ENCODE peak calls at places on chromosomes 7 and 10, in nine cellular contexts. W is cardiac muscle cell; Z is lung; M is CD8-positive, alpha-beta memory T cell; H is CD4-positive, CD25-positive, alpha-beta regulatory T cell; D is pancreas; J is stomach; K is sigmoid colon; Q is GM23338. A is an unnamed sample. For H3K27me3, the result is how much of the 10 kb centered on the place peaks cover.

GRCh38 chr7:5425507-5426225 is 2.0 kb upstream of the TNRC18 start:
- DNase-seq in M (no peak), D (peak), K (peak), J (peak), Z (peak), W (peak), H (no peak), Q (peak), A (peak)

GRCh38 chr10:15387021-15387420 is 15.9 kb upstream of the FAM171A1 start:
- DNase-seq in Q (no peak), M (no peak), K (no peak), D (no peak), H (no peak), J (no peak), W (no peak), Z (no peak), A (no peak)

GRCh38 chr10:97131702-97132101 is 54.1 kb downstream of the SLIT1 start:
- DNase-seq in W (peak), H (no peak), D (no peak), M (no peak), K (no peak), J (no peak), Z (no peak), Q (no peak), A (no peak)

GRCh38 chr7:18175801-18176450 is 148.3 kb upstream of the PRPS1L1 start:
- DNase-seq in Q (no peak), W (peak), M (no peak), D (no peak), Z (no peak), H (no peak), K (no peak), J (no peak), A (no peak)

GRCh38 chr10:33252324-33252723 is 82.1 kb downstream of the NRP1 start:
- DNase-seq in Q (no peak), H (no peak), M (no peak), K (no peak), D (no peak), Z (no peak), W (no peak), J (no peak), A (no peak)

GRCh38 chr10:9215121-9215520 is 1160.6 kb downstream of the GATA3 start:
- DNase-seq in K (no peak), Z (no peak), D (no peak), J (no peak), H (no peak), M (no peak), Q (no peak), W (no peak), A (no peak)

GRCh38 chr7:134016223-134016941 is 110.8 kb upstream of the LRGUK start:
- DNase-seq in M (no peak), D (no peak), K (no peak), J (peak), Q (peak), H (no peak), Z (no peak), W (peak), A (no peak)

GRCh38 chr10:11163990-11164805 is 146.5 kb downstream of the CELF2 start:
- DNase-seq in D (no peak), H (no peak), K (no peak), Z (no peak), W (no peak), Q (no peak), J (no peak), M (no peak), A (peak)

GRCh38 chr7:73850781-73851207 is 8.5 kb upstream of the METTL27 start:
- DNase-seq in D (no peak), K (no peak), M (no peak), Q (no peak), J (no peak), Z (peak), W (peak), H (no peak), A (no peak)

GRCh38 chr7:42285383-42285824 is 48.4 kb upstream of the GLI3 start:
- DNase-seq in Z (no peak), K (no peak), M (no peak), W (no peak), Q (no peak), H (no peak), D (no peak), J (no peak), A (no peak)

GRCh38 chr7:20331231-20331880 is 656 bp downstream of the ITGB8 start:
- DNase-seq in Z (peak), W (peak), Q (peak), H (no peak), K (peak), D (peak), J (peak), M (no peak), A (peak)

GRCh38 chr7:42886129-42886528 is 25.7 kb downstream of the C7orf25 start:
- DNase-seq in H (no peak), W (peak), Q (peak), J (no peak), M (no peak), K (no peak), Z (no peak), D (no peak), A (no peak)

GRCh38 chr7:28145090-28145626 is 35.4 kb downstream of the JAZF1 start:
- DNase-seq in J (no peak), D (no peak), W (no peak), Q (no peak), H (no peak), K (no peak), Z (no peak), M (no peak), A (no peak)

GRCh38 chr10:101840741-101841453 is 2.7 kb downstream of the KCNIP2 start:
- DNase-seq in Q (peak), W (peak), H (peak), D (peak), K (peak), J (peak), Z (peak), M (peak), A (peak)

GRCh38 chr7:159013825-159014289 is 130.8 kb downstream of the VIPR2 start:
- DNase-seq in J (no peak), Q (no peak), M (no peak), D (no peak), W (no peak), K (no peak), H (no peak), Z (no peak), A (no peak)

GRCh38 chr10:71975087-71975890 is 11.1 kb downstream of the CHST3 start:
- DNase-seq in D (no peak), Q (no peak), Z (no peak), K (peak), H (no peak), J (peak), M (no peak), W (peak), A (peak)

GRCh38 chr10:62912086-62912485 is 95.9 kb upstream of the EGR2 start:
- DNase-seq in W (no peak), H (no peak), D (no peak), J (no peak), Z (no peak), Q (no peak), M (no peak), K (no peak), A (no peak)

GRCh38 chr7:24018331-24018730 is 265.7 kb upstream of the NPY start:
- DNase-seq in K (no peak), W (no peak), Z (no peak), Q (no peak), H (no peak), J (no peak), M (no peak), D (no peak), A (no peak)

GRCh38 chr10:71433116-71433982 is 36.6 kb downstream of the CDH23 start:
- DNase-seq in J (no peak), W (peak), K (no peak), D (no peak), Q (no peak), M (no peak), H (no peak), Z (no peak), A (no peak)

GRCh38 chr7:108637049-108637621 is 67.5 kb downstream of the DNAJB9 start:
- DNase-seq in J (no peak), W (no peak), D (peak), M (no peak), Z (peak), H (no peak), Q (no peak), K (no peak), A (no peak)

GRCh38 chr10:132988988-132989387 is 46.6 kb upstream of the CFAP46 start:
- DNase-seq in D (no peak), H (no peak), J (no peak), Z (no peak), K (no peak), M (no peak), Q (no peak), W (no peak), A (no peak)

GRCh38 chr10:93573051-93573909 is 6.8 kb downstream of the FFAR4 start:
- DNase-seq in Z (no peak), M (no peak), K (peak), H (no peak), W (no peak), Q (no peak), J (no peak), D (peak), A (peak)

GRCh38 chr7:12434012-12434642 is 30.5 kb upstream of the VWDE start:
- DNase-seq in H (no peak), K (no peak), D (no peak), W (peak), J (no peak), M (no peak), Z (no peak), Q (peak), A (no peak)

GRCh38 chr7:130366561-130366960 is 13.7 kb upstream of the CPA1 start:
- DNase-seq in D (no peak), H (no peak), J (no peak), K (no peak), Q (no peak), M (no peak), W (no peak), Z (no peak), A (no peak)

GRCh38 chr7:130365511-130366441 is 14.5 kb upstream of the CPA1 start:
- DNase-seq in M (no peak), Q (peak), K (peak), H (no peak), Z (no peak), J (peak), W (peak), D (peak), A (no peak)

GRCh38 chr7:130363156-130363847 is 17.0 kb upstream of the CPA1 start:
- DNase-seq in H (no peak), Q (no peak), M (no peak), K (peak), D (no peak), J (no peak), Z (no peak), W (peak), A (no peak)

GRCh38 chr7:130364446-130364845 is 15.8 kb upstream of the CPA1 start:
- DNase-seq in D (no peak), W (no peak), J (no peak), M (no peak), Z (no peak), K (peak), H (no peak), Q (no peak), A (no peak)

DNA sequence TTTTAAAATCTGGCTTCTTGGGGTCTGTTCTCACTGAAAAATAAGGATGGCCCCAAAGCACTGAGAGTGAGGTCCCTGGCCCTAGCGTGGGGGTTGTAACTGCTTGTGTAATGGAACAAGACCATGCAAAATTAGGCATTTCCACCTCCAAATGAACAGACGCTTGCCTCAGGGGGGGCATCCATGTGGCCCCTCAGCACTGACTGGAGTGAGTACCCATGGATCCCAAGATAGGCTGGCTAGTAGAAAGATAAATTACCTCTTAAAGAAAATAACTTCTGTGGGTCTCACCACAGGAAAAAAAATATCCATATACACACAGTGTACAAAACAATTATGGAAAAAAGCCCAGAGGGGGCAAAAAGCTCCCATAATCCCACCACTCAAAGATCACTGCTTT is 15.2 kb upstream of the CPA1 start:
- DNase-seq in Z (no peak), W (no peak), M (no peak), Q (no peak), K (no peak), H (no peak), D (no peak), J (no peak), A (no peak)
- H3K27ac ChIP-seq in Z (no peak), W (no peak), M (no peak), Q (no peak), K (no peak), H (no peak), D (no peak), J (peak), A (no peak)

GRCh38 chr10:30081182-30081581 is 21.8 kb upstream of the JCAD start:
- DNase-seq in K (no peak), J (no peak), W (no peak), D (no peak), Z (no peak), H (no peak), M (no peak), Q (no peak), A (no peak)
- H3K27me3 ChIP-seq in K (under half), J (under half), W (under half), D (under half), Z (under half), H (under half), M (under half), Q (under half), A (under half)

GRCh38 chr10:124621637-124622036 is 122.5 kb downstream of the FAM53B start:
- DNase-seq in D (no peak), K (no peak), W (no peak), Z (no peak), Q (no peak), J (no peak), H (no peak), M (no peak), A (no peak)

GRCh38 chr10:124622158-124622557 is 122.0 kb downstream of the FAM53B start:
- DNase-seq in Z (no peak), H (no peak), M (no peak), D (no peak), W (no peak), J (no peak), K (no peak), Q (no peak), A (no peak)

GRCh38 chr10:124624456-124624855 is 119.7 kb downstream of the FAM53B start:
- DNase-seq in Q (no peak), W (no peak), K (no peak), H (no peak), Z (no peak), D (no peak), M (no peak), J (no peak), A (no peak)

GRCh38 chr10:124624006-124624405 is 120.2 kb downstream of the FAM53B start:
- DNase-seq in K (no peak), Z (no peak), H (no peak), W (no peak), Q (no peak), D (no peak), J (no peak), M (no peak), A (no peak)

DNA sequence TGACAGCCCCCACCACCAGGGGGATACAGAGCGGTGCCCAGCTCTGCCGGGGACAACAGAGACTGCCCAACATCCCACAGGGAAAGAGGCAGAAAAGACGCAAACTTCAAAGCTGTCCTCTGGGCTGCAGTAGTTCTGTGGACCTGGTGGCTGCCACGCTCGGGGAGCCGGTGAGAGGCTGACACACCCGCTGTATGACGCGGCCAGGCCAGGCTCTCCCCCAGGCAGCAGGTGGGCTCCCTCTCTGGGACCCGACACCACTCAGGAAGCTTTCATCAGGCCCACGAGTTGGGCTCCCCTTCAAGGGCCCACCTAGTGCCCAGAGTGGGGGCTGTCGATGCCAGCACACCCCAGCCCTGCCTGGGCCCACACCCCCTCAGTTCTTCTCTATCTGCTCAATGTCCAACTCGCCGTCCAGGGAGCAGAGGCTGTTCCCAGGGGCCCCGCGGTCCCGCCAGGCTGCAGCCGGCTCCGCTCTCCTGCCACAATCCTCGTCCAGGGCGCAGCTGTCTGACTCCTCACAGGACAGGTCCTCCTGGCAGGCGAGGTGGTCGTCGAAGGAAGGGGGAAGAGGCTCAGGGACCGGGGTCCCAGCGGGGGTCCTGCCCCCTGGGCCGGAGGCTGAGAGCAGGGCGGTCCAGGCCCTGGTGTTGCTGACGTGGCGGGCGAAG is 121.2 kb downstream of the FAM53B start:
- DNase-seq in H (no peak), J (no peak), W (no peak), Q (no peak), Z (no peak), D (no peak), K (no peak), M (no peak), A (no peak)
- H3K27ac ChIP-seq in H (no peak), J (no peak), W (peak), Q (no peak), Z (no peak), D (no peak), K (no peak), M (no peak), A (peak)

GRCh38 chr7:100972002-100972347 is 2.6 kb downstream of the MUC12 start:
- DNase-seq in D (no peak), W (no peak), Q (no peak), Z (no peak), K (no peak), H (no peak), J (no peak), M (no peak), A (no peak)

GRCh38 chr7:100968650-100969049 is 715 bp upstream of the MUC12 start:
- DNase-seq in M (no peak), Z (no peak), W (no peak), Q (no peak), H (no peak), D (no peak), J (no peak), K (no peak), A (no peak)

GRCh38 chr7:100969066-100969615 is at the start of gene MUC12:
- DNase-seq in D (no peak), Q (no peak), J (no peak), Z (no peak), H (no peak), M (no peak), W (no peak), K (no peak), A (no peak)

GRCh38 chr7:100974021-100974420 is 4.7 kb downstream of the MUC12 start:
- DNase-seq in Q (no peak), K (no peak), W (no peak), Z (no peak), M (no peak), J (no peak), H (no peak), D (no peak), A (no peak)

DNA sequence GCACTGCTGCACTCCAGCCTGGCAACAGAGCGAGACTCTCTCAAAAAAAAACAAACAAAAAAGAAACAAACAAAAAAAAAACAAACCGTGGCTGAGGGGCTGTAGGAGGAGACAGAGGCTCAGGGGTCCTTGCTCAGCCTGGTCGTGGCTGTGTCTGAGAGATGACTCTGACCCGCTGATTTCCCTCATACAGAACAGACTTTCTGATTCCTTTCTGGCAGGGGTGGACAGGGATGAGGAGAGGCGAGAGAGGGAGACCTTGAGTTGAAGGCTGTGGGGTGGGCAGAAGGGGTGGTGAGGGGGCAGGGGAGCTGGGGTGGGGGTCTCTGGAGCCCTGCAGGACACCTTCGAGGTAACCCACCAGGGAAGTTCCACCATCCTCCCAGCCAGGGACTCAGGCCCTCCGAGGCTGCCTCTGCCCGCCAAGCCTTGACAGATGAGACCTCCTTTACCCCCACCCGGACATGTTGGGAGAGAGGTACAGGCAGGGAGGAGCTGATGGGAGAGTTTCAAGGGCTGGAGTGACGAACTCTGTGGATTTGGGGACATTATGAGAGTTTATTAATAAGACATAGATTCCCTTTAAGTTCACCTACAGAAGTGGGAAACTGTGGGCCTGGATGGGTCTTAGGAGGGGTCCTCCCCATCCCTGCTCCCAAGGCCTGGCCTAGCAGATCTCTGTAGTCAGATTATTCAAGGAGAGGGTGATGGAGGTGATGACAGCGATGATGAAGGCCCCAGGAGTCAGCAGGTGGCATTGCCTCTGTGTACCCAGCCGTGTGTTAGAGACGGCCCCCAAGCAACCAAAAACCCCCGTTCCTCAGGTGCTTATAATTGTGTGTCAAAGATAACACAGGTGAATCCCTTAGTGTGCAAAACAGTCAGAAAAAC is 2.0 kb downstream of the MUC12 start:
- DNase-seq in D (no peak), Z (no peak), Q (no peak), K (no peak), J (no peak), H (no peak), W (no peak), M (no peak), A (no peak)
- H3K27me3 ChIP-seq in D (under half), Z (under half), Q (under half), K (under half), J (under half), H (under half), W (half or more), M (under half), A (half or more)

DNA sequence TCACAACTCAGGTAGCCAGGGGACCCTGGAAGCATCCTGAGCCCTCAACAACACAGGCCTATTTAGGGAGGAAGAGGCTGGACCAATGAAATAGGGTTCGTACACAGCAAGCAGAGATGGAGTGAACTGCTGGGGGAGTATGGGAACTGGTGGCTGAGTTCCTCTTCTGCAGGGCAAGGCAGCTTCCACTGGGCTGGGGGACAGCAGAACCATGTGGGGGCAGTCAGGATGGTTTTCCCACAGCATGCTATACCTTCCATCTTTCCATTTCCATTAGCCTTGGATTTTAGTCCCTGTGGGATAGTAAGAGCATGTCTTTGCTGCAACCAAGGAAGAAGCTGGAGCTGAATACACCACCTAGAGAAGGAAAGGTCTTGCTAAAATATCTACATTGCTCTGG is 370.6 kb downstream of the CCSER2 start:
- DNase-seq in H (no peak), M (no peak), Q (no peak), K (no peak), Z (no peak), D (no peak), J (no peak), W (no peak), A (no peak)
- H3K27ac ChIP-seq in H (no peak), M (no peak), Q (no peak), K (no peak), Z (no peak), D (no peak), J (no peak), W (no peak), A (no peak)